ENCODE peak calls at places on chromosome 2, in five cellular contexts. R, B, O, G and F are unnamed samples. For H3K36me3, the result is how much of the 10 kb centered on the place peaks cover.

GRCh38 chr2:84204995-84205394 is 254.1 kb downstream of the SUCLG1 start:
- DNase-seq in B (no peak), O (no peak), G (no peak), R (no peak), F (no peak)

GRCh38 chr2:173997779-173998178 is 32.6 kb upstream of the SP3 start:
- DNase-seq in G (no peak), B (no peak), R (no peak), O (peak), F (no peak)

GRCh38 chr2:207385903-207386302 is 143.9 kb upstream of the CREB1 start:
- DNase-seq in B (no peak), G (no peak), O (peak), R (no peak), F (no peak)

GRCh38 chr2:199470672-199471442 is 13.1 kb upstream of the SATB2 start:
- DNase-seq in B (peak), G (no peak), R (no peak), O (no peak), F (no peak)

GRCh38 chr2:33746401-33746800 is 147.3 kb upstream of the FAM98A start:
- DNase-seq in G (no peak), O (no peak), R (no peak), B (no peak), F (peak)

GRCh38 chr2:120736955-120737801 is 1.5 kb downstream of the GLI2 start:
- DNase-seq in O (peak), G (peak), B (peak), R (peak), F (no peak)

GRCh38 chr2:148459300-148459891 is 185.2 kb upstream of the EPC2 start:
- DNase-seq in G (no peak), B (no peak), O (no peak), R (no peak), F (no peak)

GRCh38 chr2:38722271-38723115 is 28.7 kb downstream of the SRSF7 start:
- DNase-seq in O (no peak), G (no peak), R (no peak), B (no peak), F (no peak)

GRCh38 chr2:65076345-65076710 is 20.1 kb downstream of the CEP68 start:
- DNase-seq in O (peak), B (no peak), R (no peak), G (no peak), F (no peak)

GRCh38 chr2:144474017-144474416 is 45.9 kb downstream of the ZEB2 start:
- DNase-seq in O (no peak), R (no peak), B (no peak), G (no peak), F (no peak)

GRCh38 chr2:151097118-151097517 is 164.5 kb downstream of the RBM43 start:
- DNase-seq in G (no peak), R (no peak), O (no peak), B (no peak), F (no peak)

GRCh38 chr2:120992791-120993555 is 257.3 kb downstream of the GLI2 start:
- DNase-seq in B (no peak), G (no peak), R (no peak), O (no peak), F (no peak)

GRCh38 chr2:155830817-155831579 is 501.5 kb downstream of the NR4A2 start:
- DNase-seq in R (no peak), O (no peak), G (no peak), B (no peak), F (no peak)

GRCh38 chr2:236712304-236712703 is 142.7 kb downstream of the ACKR3 start:
- DNase-seq in G (no peak), O (peak), R (no peak), B (no peak), F (no peak)

GRCh38 chr2:225086915-225087314 is 44.6 kb upstream of the DOCK10 start:
- DNase-seq in O (no peak), G (no peak), R (no peak), B (no peak), F (no peak)

GRCh38 chr2:120313695-120314615 is 32.0 kb upstream of the INHBB start:
- DNase-seq in B (peak), G (no peak), R (no peak), O (no peak), F (no peak)

GRCh38 chr2:233418052-233418760 is 63.9 kb downstream of the DGKD start:
- DNase-seq in B (no peak), R (no peak), O (peak), G (no peak), F (no peak)
- H3K4me3 ChIP-seq in B (no peak), R (no peak), O (peak), G (no peak), F (no peak)

DNA sequence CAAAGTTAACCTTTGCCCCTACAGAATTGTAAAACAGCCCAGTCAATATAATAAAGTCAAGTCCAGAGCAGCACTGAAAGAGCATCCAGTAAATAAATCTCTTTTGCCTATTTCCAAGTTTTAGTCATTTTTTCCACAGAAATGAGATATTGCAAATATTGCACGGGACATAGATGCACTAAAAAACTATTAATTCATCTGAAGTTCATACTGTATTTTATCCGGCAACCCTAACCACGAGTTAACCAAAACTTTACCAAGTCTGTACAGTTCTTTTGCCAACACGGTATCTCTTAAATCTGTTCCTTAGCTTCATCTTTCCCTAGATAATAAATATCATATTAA is 484 bp upstream of the ASNSD1 start:
- DNase-seq in O (no peak), G (no peak), B (no peak), R (no peak), F (no peak)
- TF ChIP-seq CTCF in O (no peak), G (no peak), B (no peak), R (no peak), F (no peak)

DNA sequence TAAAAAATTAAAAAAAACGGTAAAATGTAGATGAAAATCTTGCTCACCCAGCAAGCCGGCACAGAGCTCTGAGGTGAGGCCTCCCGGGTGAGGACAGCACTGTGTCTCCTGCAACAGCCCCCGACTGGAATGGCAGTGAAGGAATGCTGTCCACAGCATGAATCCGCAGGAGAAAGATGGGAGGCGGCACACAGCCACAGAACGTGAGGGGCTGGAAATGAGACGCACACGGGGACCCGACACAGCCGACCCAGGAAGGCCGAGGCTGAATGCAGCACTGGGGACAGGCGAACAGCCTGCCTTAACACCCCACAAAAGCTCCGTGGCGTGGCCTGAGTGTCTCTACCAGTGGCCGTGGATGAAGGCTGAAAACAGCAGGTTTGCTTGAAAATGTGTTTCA is 34.7 kb downstream of the BOK start:
- DNase-seq in R (no peak), G (no peak), O (no peak), B (no peak), F (no peak)
- H3K36me3 ChIP-seq in R (under half), G (under half), O (under half), B (under half), F (under half)

GRCh38 chr2:201260302-201260800 is at the start of gene CASP8:
- DNase-seq in O (peak), R (no peak), B (peak), G (no peak), F (no peak)
- H3K4me3 ChIP-seq in O (peak), R (peak), B (no peak), G (no peak), F (no peak)

GRCh38 chr2:49259926-49260325 is 105.6 kb upstream of the FSHR start:
- DNase-seq in B (no peak), G (no peak), O (no peak), R (no peak), F (no peak)
- TF ChIP-seq CTCF in B (no peak), G (no peak), O (no peak), R (no peak), F (no peak)